ENCODE peak calls at places on chromosomes 6 and 20, in seven cellular contexts. U is left ventricle myocardium inferior, W is heart right ventricle, I is neural progenitor cell, F is right cardiac atrium, Y is HL-60, E is Peyer's patch. G is an unnamed sample. For H3K27me3, the result is how much of the 10 kb centered on the place peaks cover.

GRCh38 chr6:20769651-20770050 is 235.4 kb downstream of the CDKAL1 start:
- DNase-seq in I (no peak), W (no peak), U (no peak), E (no peak), Y (no peak), F (no peak), G (no peak)

GRCh38 chr6:53294095-53294494 is 54.7 kb downstream of the ELOVL5 start:
- DNase-seq in W (no peak), U (no peak), F (no peak), I (peak), E (peak), Y (no peak), G (no peak)

GRCh38 chr20:35776513-35777101 is 4.8 kb downstream of the PHF20 start:
- DNase-seq in Y (no peak), W (peak), E (peak), F (peak), I (no peak), U (peak), G (peak)

GRCh38 chr6:33694401-33694931 is 17.0 kb downstream of the UQCC2 start:
- DNase-seq in I (no peak), E (peak), F (no peak), W (peak), Y (no peak), U (no peak), G (peak)

GRCh38 chr6:25781134-25781533 is 26.6 kb downstream of the SLC17A4 start:
- DNase-seq in U (no peak), I (no peak), F (no peak), W (no peak), E (no peak), Y (no peak), G (no peak)

GRCh38 chr20:47735412-47736400 is 49.6 kb downstream of the SULF2 start:
- DNase-seq in U (peak), I (no peak), Y (peak), E (no peak), F (peak), W (peak), G (peak)

GRCh38 chr20:20430066-20430465 is 62.2 kb downstream of the INSM1 start:
- DNase-seq in Y (no peak), F (no peak), U (no peak), I (no peak), W (peak), E (no peak), G (no peak)

GRCh38 chr20:48676125-48676524 is 151.7 kb downstream of the PREX1 start:
- DNase-seq in I (no peak), E (no peak), Y (no peak), U (no peak), W (no peak), F (peak), G (no peak)

GRCh38 chr20:36792422-36792821 is 18.9 kb upstream of the DSN1 start:
- DNase-seq in Y (no peak), U (no peak), W (no peak), F (peak), E (no peak), I (peak), G (no peak)

GRCh38 chr6:73515204-73516101 is 5.4 kb downstream of the EEF1A1 start:
- DNase-seq in I (peak), W (no peak), E (peak), Y (peak), U (no peak), F (no peak), G (no peak)

GRCh38 chr6:170279977-170280688 is 10.7 kb downstream of the DLL1 start:
- DNase-seq in W (peak), Y (no peak), U (peak), E (peak), F (peak), I (no peak), G (peak)

GRCh38 chr6:14464716-14465115 is 347.1 kb downstream of the CD83 start:
- DNase-seq in E (no peak), W (no peak), U (no peak), Y (no peak), I (no peak), F (no peak), G (no peak)

GRCh38 chr20:2379511-2380229 is 1.0 kb upstream of the TGM6 start:
- DNase-seq in Y (no peak), W (no peak), F (no peak), E (no peak), U (no peak), I (no peak), G (no peak)

GRCh38 chr20:59583428-59584277 is 20.7 kb upstream of the PHACTR3 start:
- DNase-seq in U (peak), Y (no peak), W (peak), I (no peak), F (peak), E (no peak), G (peak)

GRCh38 chr20:62025394-62025793 is 40.3 kb downstream of the TAF4 start:
- DNase-seq in U (no peak), F (no peak), W (no peak), I (no peak), E (no peak), Y (no peak), G (no peak)

GRCh38 chr6:167801263-167801662 is 25.4 kb upstream of the AFDN start:
- DNase-seq in Y (no peak), I (no peak), W (no peak), U (no peak), E (no peak), F (no peak), G (no peak)

GRCh38 chr6:21508753-21509152 is 84.8 kb upstream of the SOX4 start:
- DNase-seq in E (no peak), F (no peak), Y (no peak), U (no peak), W (no peak), I (no peak), G (no peak)

GRCh38 chr20:51749674-51750036 is 18.5 kb downstream of the ATP9A start:
- DNase-seq in W (no peak), U (no peak), F (no peak), I (no peak), E (no peak), Y (no peak), G (no peak)

GRCh38 chr20:36086767-36087166 is 67.8 kb upstream of the EPB41L1 start:
- DNase-seq in Y (no peak), E (no peak), U (no peak), F (no peak), I (no peak), W (no peak), G (no peak)

GRCh38 chr20:50191566-50192363 is 1.1 kb downstream of the CEBPB start:
- DNase-seq in E (peak), Y (peak), W (peak), I (peak), F (peak), U (peak), G (peak)

GRCh38 chr6:146803601-146804000 is 204.8 kb downstream of the ADGB start:
- DNase-seq in U (peak), I (no peak), W (peak), E (no peak), Y (no peak), F (peak), G (no peak)

GRCh38 chr6:84554706-84555105 is 209.7 kb downstream of the TBX18 start:
- DNase-seq in U (no peak), E (no peak), Y (no peak), F (no peak), I (no peak), W (no peak), G (no peak)

GRCh38 chr6:14639983-14640599 is 522.5 kb downstream of the CD83 start:
- DNase-seq in I (no peak), E (no peak), W (no peak), Y (no peak), U (no peak), F (no peak), G (no peak)

GRCh38 chr6:148649454-148649963 is 97.3 kb upstream of the UST start:
- DNase-seq in F (no peak), U (no peak), W (no peak), E (no peak), I (no peak), Y (no peak), G (no peak)

GRCh38 chr20:17515053-17515452 is 16.1 kb downstream of the BFSP1 start:
- DNase-seq in I (no peak), U (no peak), F (no peak), W (no peak), Y (no peak), E (no peak), G (no peak)

GRCh38 chr20:64139200-64140081 is 24.8 kb upstream of the MYT1 start:
- DNase-seq in W (no peak), F (peak), Y (no peak), E (no peak), I (no peak), U (no peak), G (no peak)

GRCh38 chr6:109239918-109240321 is 142.3 kb downstream of the CD164 start:
- DNase-seq in E (no peak), U (peak), Y (no peak), W (no peak), I (no peak), F (peak), G (no peak)

GRCh38 chr6:24069546-24069945 is 56.5 kb upstream of the NRSN1 start:
- DNase-seq in E (no peak), W (no peak), U (no peak), I (no peak), F (no peak), Y (no peak), G (no peak)
- H3K4me3 ChIP-seq in E (no peak), W (no peak), U (no peak), I (no peak), F (no peak), Y (no peak), G (no peak)

GRCh38 chr20:58075980-58076749 is 152.3 kb downstream of the ANKRD60 start:
- DNase-seq in U (no peak), Y (no peak), W (no peak), E (no peak), F (no peak), I (no peak), G (no peak)
- H3K27me3 ChIP-seq in U (under half), Y (under half), W (under half), E (under half), F (under half), I (under half), G (under half)

GRCh38 chr6:130018292-130018829 is at the start of gene L3MBTL3:
- DNase-seq in I (peak), Y (peak), U (peak), E (peak), F (peak), W (peak), G (peak)
- H3K27ac ChIP-seq in I (no peak), Y (peak), U (peak), E (peak), F (peak), W (peak), G (peak)

DNA sequence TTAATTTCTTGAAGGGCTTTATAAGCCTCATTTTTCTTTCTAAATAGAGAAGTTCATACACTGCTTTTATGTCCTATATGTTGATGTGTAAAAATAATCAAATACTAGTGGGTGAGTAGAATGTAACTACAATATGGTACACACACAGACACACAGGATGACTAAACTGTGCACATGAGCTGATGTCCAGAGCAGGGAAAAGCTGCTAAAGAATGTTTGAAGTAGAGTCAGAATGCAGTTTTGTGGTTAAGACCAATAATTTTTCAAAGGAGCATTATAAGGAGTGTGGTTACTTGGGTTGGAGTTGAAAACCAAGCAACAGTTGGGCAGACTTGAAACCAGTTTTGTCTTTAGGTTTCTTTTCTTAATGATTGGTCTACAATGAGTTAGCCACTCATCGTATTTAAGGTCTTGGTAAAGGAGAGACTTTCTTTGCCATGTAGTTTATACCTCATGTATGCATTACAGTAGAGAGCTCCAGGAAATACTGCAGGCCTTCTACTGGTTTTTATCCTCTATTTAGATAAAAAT is 196.6 kb downstream of the ESR1 start:
- DNase-seq in W (no peak), F (no peak), E (no peak), Y (no peak), I (no peak), U (no peak), G (no peak)
- H3K4me3 ChIP-seq in W (no peak), F (no peak), E (no peak), Y (no peak), I (no peak), U (no peak), G (no peak)

GRCh38 chr6:56734334-56734733 is 91.6 kb upstream of the DST start:
- DNase-seq in I (no peak), W (no peak), E (no peak), U (no peak), Y (peak), F (no peak), G (no peak)
- H3K27me3 ChIP-seq in I (under half), W (under half), E (under half), U (under half), Y (under half), F (under half), G (under half)

GRCh38 chr6:151257984-151258445 is 18.2 kb downstream of the AKAP12 start:
- DNase-seq in W (no peak), U (no peak), I (no peak), F (no peak), Y (no peak), E (no peak), G (no peak)

GRCh38 chr6:151252626-151253025 is 12.9 kb downstream of the AKAP12 start:
- DNase-seq in Y (no peak), F (no peak), I (no peak), E (no peak), W (no peak), U (no peak), G (no peak)

GRCh38 chr6:151255811-151256210 is 16.0 kb downstream of the AKAP12 start:
- DNase-seq in I (no peak), E (no peak), Y (no peak), F (no peak), U (no peak), W (no peak), G (no peak)

GRCh38 chr6:151260191-151260590 is 20.4 kb downstream of the AKAP12 start:
- DNase-seq in F (peak), I (no peak), E (no peak), Y (no peak), U (no peak), W (no peak), G (no peak)

DNA sequence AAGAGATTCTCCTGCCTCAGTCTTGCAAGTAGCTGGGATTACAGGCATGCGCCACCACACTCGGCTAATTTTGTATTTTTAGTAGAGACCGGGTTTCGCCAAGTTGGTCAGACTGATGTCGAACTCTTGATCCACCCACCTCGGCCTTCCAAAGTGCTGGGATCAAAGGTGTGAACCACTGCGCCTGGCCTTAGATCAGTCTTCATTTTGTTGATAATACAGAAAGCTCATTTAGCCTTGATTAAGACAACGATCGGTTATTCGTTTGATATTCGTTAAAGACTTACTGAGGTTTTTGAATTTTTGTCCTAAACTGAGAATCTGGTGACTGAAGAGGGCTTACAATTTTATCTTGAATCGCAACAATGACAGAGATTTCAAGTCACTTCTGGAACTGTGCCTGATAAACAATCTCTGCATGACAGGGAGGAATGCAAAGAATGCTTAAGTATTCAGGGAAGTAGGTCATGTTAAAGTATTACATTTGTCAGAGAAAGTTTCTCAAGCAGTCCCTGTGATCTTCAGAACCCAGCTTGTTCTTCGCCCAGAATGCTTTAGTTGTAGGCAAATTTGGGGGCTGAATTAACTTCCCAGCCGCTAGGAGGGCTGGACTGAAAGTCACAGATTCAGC is 14.8 kb downstream of the AKAP12 start:
- DNase-seq in Y (no peak), I (no peak), F (no peak), E (no peak), U (no peak), W (no peak), G (no peak)
- H3K27ac ChIP-seq in Y (no peak), I (no peak), F (no peak), E (no peak), U (peak), W (peak), G (no peak)

G was measured in psoas muscle.